ENCODE peak calls at places on chromosomes 3 and 15, in four cellular contexts. One of them, this sample, is unnamed.

GRCh38 chr3:194140520-194141414 is 4.8 kb downstream of the HES1 start:
- DNase-seq in mesenchymal stem cell: peak; percentile 90
- DNase-seq in Karpas-422: peak; percentile 77
- DNase-seq in HL-60: no peak
- DNase-seq in this sample: no peak

GRCh38 chr3:59192473-59192872 is 142.6 kb upstream of the CFAP20DC start:
- DNase-seq in mesenchymal stem cell: peak; percentile 5
- DNase-seq in Karpas-422: no peak
- DNase-seq in HL-60: no peak
- DNase-seq in this sample: no peak

GRCh38 chr3:4174760-4175159 is 128.4 kb upstream of the SETMAR start:
- DNase-seq in Karpas-422: no peak
- DNase-seq in HL-60: no peak
- DNase-seq in mesenchymal stem cell: no peak
- DNase-seq in this sample: no peak

GRCh38 chr15:44215594-44215993 is 20.5 kb upstream of the FRMD5 start:
- DNase-seq in Karpas-422: no peak
- DNase-seq in mesenchymal stem cell: peak; percentile 47
- DNase-seq in HL-60: no peak
- DNase-seq in this sample: no peak

GRCh38 chr15:70433583-70434288 is 329.6 kb downstream of the UACA start:
- DNase-seq in mesenchymal stem cell: no peak
- DNase-seq in HL-60: no peak
- DNase-seq in Karpas-422: no peak
- DNase-seq in this sample: no peak

GRCh38 chr3:2657408-2657807 is 452.8 kb downstream of the IL5RA start:
- DNase-seq in HL-60: no peak
- DNase-seq in Karpas-422: no peak
- DNase-seq in mesenchymal stem cell: peak; percentile 96
- DNase-seq in this sample: no peak

GRCh38 chr15:99467861-99468460 is 97.8 kb upstream of the MEF2A start:
- DNase-seq in Karpas-422: no peak
- DNase-seq in mesenchymal stem cell: no peak
- DNase-seq in HL-60: no peak
- DNase-seq in this sample: no peak

GRCh38 chr15:84973492-84974460 is 7.9 kb upstream of the PDE8A start:
- DNase-seq in HL-60: no peak
- DNase-seq in mesenchymal stem cell: no peak
- DNase-seq in Karpas-422: no peak
- DNase-seq in this sample: no peak

GRCh38 chr3:68057637-68058320 is 403.4 kb upstream of the SUCLG2 start:
- DNase-seq in mesenchymal stem cell: no peak
- DNase-seq in Karpas-422: no peak
- DNase-seq in HL-60: no peak
- DNase-seq in this sample: peak; percentile 76

DNA sequence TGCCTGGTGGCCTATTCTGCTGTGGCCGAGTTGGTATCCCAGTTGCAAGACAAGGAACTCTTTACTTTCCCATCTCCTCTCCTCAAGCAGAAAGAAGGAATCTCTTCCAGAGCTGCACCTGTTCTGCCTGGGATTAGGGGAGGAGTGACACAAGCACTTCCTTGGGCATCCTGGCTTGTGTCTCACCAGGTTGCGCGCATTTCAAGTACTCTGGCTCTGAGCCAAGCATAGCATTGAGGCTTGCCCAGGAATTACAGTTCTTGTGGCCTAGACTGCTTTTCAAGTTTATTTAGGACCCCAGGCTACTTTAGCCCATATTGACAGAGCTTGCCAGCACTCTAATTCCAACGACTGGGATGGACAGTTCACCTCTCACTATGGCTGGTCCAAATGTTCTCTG is 150.5 kb downstream of the RSRC1 start:
- DNase-seq in mesenchymal stem cell: no peak
- DNase-seq in HL-60: no peak
- DNase-seq in Karpas-422: no peak
- DNase-seq in this sample: no peak
- H3K4me3 ChIP-seq in mesenchymal stem cell: no peak overlapping the region
- H3K4me3 ChIP-seq in HL-60: no peak overlapping the region
- H3K4me3 ChIP-seq in Karpas-422: no peak overlapping the region
- H3K4me3 ChIP-seq in this sample: no peak overlapping the region

GRCh38 chr3:143848707-143849106 is 439 bp upstream of the SLC9A9 start:
- DNase-seq in Karpas-422: peak; percentile 42
- DNase-seq in HL-60: no peak
- DNase-seq in mesenchymal stem cell: no peak
- DNase-seq in this sample: no peak
- H3K4me3 ChIP-seq in Karpas-422: peak overlapping the region; percentile 70
- H3K4me3 ChIP-seq in HL-60: no peak overlapping the region
- H3K4me3 ChIP-seq in mesenchymal stem cell: peak overlapping the region; percentile 95
- H3K4me3 ChIP-seq in this sample: peak overlapping the region; percentile 91

GRCh38 chr15:69298354-69298696 is 387 bp upstream of the PAQR5 start:
- DNase-seq in Karpas-422: no peak
- DNase-seq in mesenchymal stem cell: no peak
- DNase-seq in HL-60: no peak
- DNase-seq in this sample: no peak
- H3K4me3 ChIP-seq in Karpas-422: no peak overlapping the region
- H3K4me3 ChIP-seq in mesenchymal stem cell: peak overlapping the region; percentile 72
- H3K4me3 ChIP-seq in HL-60: no peak overlapping the region
- H3K4me3 ChIP-seq in this sample: no peak overlapping the region

GRCh38 chr3:52315977-52316764 is at the start of gene DNAH1:
- DNase-seq in mesenchymal stem cell: no peak
- DNase-seq in Karpas-422: no peak
- DNase-seq in HL-60: no peak
- DNase-seq in this sample: no peak
- H3K4me3 ChIP-seq in mesenchymal stem cell: peak within 1 kb of the TSS; percentile 74
- H3K4me3 ChIP-seq in Karpas-422: no peak within 1 kb of the TSS
- H3K4me3 ChIP-seq in HL-60: no peak within 1 kb of the TSS
- H3K4me3 ChIP-seq in this sample: no peak within 1 kb of the TSS

This sample was measured in Jurkat, Clone E6-1.